ENCODE peak calls at places on chromosomes 2 and 18, in four cellular contexts. V is CD4-positive, alpha-beta T cell; C is mammary epithelial cell; G is heart left ventricle. U is an unnamed sample.

GRCh38 chr2:72139871-72140620 is 7.6 kb downstream of the CYP26B1 start:
- DNase-seq in V (no peak), C (no peak), G (no peak), U (no peak)

GRCh38 chr2:202127793-202128215 is 54.7 kb downstream of the KIAA2012 start:
- DNase-seq in V (no peak), C (no peak), G (no peak), U (no peak)

GRCh38 chr2:2272841-2273240 is 58.2 kb downstream of the MYT1L start:
- DNase-seq in V (no peak), C (no peak), G (no peak), U (no peak)

GRCh38 chr2:101386599-101387150 is 628 bp downstream of the CREG2 start:
- DNase-seq in V (no peak), C (no peak), G (no peak), U (no peak)

GRCh38 chr2:37552339-37552738 is 119.1 kb downstream of the CDC42EP3 start:
- DNase-seq in V (no peak), C (no peak), G (no peak), U (no peak)

GRCh38 chr2:40716879-40717278 is 265.0 kb upstream of the SLC8A1 start:
- DNase-seq in V (no peak), C (peak), G (no peak), U (peak)

GRCh38 chr18:56197460-56197859 is 440.9 kb downstream of the TXNL1 start:
- DNase-seq in V (no peak), C (no peak), G (no peak), U (no peak)

GRCh38 chr2:96534131-96534530 is 2.4 kb upstream of the ARID5A start:
- DNase-seq in V (no peak), C (no peak), G (no peak), U (no peak)

GRCh38 chr2:239275871-239276812 is 124.7 kb downstream of the HDAC4 start:
- DNase-seq in V (no peak), C (no peak), G (peak), U (no peak)

GRCh38 chr2:20536619-20537422 is 89.9 kb downstream of the RHOB start:
- DNase-seq in V (no peak), C (no peak), G (no peak), U (no peak)

GRCh38 chr2:239811806-239812560 is 213.2 kb downstream of the NDUFA10 start:
- DNase-seq in V (no peak), C (no peak), G (no peak), U (no peak)

GRCh38 chr2:172578054-172578453 is 22.2 kb downstream of the PDK1 start:
- DNase-seq in V (no peak), C (peak), G (no peak), U (no peak)

GRCh38 chr18:46335551-46336059 is 231.4 kb downstream of the HAUS1 start:
- DNase-seq in V (no peak), C (no peak), G (no peak), U (no peak)

GRCh38 chr2:197460653-197461052 is 7.3 kb downstream of the COQ10B start:
- DNase-seq in V (no peak), C (no peak), G (no peak), U (no peak)

GRCh38 chr2:155223781-155224406 is 525.4 kb downstream of the KCNJ3 start:
- DNase-seq in V (no peak), C (peak), G (no peak), U (no peak)

GRCh38 chr2:151334082-151334815 is 23.1 kb upstream of the TNFAIP6 start:
- DNase-seq in V (no peak), C (peak), G (no peak), U (peak)

GRCh38 chr2:222859786-222860726 is 780 bp upstream of the ACSL3 start:
- DNase-seq in V (no peak), C (peak), G (peak), U (no peak)

DNA sequence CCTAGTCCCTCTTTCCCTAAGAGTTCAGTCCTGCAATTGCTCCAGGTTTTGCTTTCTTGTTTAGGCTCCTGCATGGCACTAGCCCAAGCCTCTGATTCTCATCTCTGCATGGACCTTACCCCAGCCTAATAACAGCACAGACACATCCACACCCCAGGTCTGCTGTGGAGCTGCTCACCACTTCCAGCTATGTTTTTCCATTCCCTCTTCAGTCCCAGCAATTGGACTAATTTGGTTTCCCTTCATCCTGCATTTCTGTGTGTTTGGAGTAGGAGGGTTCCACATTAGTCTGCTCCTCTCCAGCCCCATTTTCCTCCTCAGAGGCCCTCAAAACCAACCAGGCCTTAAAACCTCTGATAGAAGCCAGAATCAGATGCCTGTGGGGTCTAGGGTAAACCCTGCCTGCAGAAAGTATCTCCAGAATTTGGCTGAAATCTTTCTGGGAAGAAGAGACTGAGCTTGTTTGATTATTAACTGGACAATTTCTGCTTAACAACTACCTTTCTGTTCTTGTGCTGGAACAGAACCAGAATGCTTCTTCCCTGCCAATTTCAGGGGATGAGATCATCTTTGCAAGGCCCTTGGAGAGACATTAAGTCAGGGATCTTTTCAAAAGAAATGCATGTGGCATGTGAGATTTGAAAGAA is 95.9 kb downstream of the GFPT1 start:
- DNase-seq in V (no peak), C (no peak), G (no peak), U (peak)
- H3K27ac ChIP-seq in V (no peak), C (no peak), G (peak), U (peak)

DNA sequence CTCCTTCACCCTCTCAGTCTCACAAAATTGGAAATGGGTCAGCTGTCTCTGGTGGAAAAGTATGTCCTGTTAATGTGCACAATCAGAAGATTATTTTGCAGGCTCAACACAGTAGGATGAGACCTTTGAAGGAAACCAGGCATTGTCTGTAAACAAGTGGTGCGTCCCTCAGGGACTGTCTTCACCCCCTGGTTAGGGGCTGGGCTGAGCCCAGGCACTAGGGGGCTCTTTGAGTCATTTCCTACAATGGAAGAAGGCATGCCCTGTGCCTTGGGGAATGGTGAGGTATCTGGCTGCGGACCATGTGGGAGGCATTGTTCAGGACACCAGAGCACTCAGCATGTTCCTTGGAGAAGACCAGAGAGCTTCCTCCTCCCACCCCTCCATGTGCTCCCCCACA is 26.8 kb downstream of the PKDCC start:
- DNase-seq in V (no peak), C (no peak), G (no peak), U (no peak)
- TF ChIP-seq CTCF in V (no peak), C (no peak), G (no peak), U (no peak)

DNA sequence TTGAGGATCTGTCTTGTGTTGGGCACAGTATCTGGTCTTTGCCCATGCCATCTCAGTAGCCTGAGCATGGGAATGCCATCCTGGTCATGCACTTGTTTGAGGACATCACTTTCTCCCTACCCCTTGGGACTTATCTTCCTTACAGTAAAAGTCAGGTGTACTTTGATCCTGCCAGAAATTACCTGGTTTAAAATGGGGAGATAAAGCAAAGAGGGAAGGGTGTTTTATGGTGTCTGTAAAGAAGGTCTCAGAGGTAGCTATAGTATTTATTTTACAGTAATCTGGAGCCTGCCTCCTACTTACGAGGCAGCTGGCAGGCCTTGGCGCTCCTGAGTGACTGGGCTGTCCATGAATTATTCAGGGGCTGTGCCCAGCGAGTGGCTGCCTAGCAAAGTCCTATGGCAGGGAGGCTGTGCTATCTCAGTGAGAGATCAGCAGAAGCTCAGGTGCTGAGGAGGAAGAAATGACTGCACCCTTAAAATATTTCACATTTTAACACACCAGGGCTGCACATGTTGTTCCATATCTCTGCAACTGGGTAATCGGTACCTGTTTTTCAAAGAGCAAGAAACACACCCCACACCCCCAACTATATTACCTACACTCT is 93.9 kb downstream of the SPTBN1 start:
- DNase-seq in V (no peak), C (peak), G (no peak), U (no peak)
- H3K27ac ChIP-seq in V (no peak), C (no peak), G (no peak), U (no peak)

DNA sequence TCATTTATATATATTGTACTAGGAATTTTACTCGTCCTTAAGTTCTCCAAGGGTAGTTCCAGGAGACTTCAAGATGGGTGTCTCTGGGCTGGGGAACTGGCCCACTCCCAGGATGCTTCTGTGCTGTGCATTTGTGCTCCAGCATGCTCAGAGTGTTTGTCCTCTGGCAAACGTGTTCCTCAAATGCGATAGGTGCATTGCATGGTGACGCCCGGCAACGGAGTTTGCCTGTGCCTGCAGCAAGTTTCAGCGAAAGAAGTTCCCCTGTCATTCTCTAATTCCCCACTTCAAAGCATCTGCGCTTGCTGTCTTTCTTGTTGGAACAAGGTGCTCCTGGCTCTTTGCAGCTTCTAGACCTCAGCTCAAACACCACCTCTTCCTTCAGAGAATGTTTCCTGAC is 465.1 kb downstream of the GALR1 start:
- DNase-seq in V (no peak), C (no peak), G (no peak), U (no peak)
- TF ChIP-seq CTCF in V (no peak), C (no peak), G (no peak), U (no peak)

DNA sequence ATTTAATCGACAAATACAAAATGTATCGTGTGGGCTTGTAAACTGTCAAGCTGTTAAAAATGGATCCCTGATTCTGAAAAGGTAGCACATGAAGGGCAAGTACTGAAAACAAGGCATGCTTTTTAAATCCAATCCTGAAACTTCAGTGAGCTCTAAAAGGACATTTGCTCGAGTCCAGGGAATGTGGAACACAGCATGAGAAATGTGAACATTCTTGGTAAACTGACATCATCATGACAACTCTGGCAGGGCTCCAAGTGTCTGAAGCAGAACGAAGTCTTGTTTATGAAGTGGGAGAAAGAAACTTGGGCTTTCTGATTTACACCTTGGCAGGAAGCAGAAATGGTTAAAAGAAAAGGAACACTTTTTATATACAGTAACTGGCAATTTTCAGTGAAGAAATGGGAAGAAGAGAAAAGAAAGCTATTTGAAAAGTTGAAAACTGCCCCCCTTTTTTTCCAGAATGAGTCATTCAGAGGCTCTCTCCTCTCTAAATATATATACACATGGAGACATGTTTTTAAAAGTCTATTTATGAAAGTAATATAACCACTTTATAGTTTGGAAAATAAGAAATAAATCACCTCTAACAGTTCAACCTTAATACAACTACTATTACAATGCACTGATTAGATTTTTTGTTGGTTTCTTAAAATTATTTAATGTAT is 120.8 kb downstream of the GAREM1 start:
- DNase-seq in V (no peak), C (peak), G (peak), U (peak)
- H3K27ac ChIP-seq in V (no peak), C (peak), G (peak), U (peak)

GRCh38 chr2:95526360-95527341 is 42.1 kb upstream of the TRIM43B start:
- DNase-seq in V (peak), C (peak), G (peak), U (peak)
- TF ChIP-seq CTCF in V (no peak), C (no peak), G (peak), U (peak)

U was measured in AG04450.